ENCODE peak calls at places on chromosomes 1 and 21, in five cellular contexts. I, J, Y, Z and F are unnamed samples.

GRCh38 chr1:160205974-160206369 is 788 bp downstream of the PEA15 start:
- DNase-seq in I (peak), Y (peak), J (peak), Z (peak), F (no peak)

GRCh38 chr1:111948209-111949131 is 41.0 kb downstream of the KCND3 start:
- DNase-seq in Y (no peak), J (no peak), I (peak), Z (no peak), F (no peak)

GRCh38 chr1:46187106-46187869 is 10.9 kb downstream of the POMGNT1 start:
- DNase-seq in J (no peak), Y (no peak), I (no peak), Z (no peak), F (no peak)

GRCh38 chr1:63774617-63775417 is 1.0 kb downstream of the ROR1 start:
- DNase-seq in J (peak), Z (peak), Y (peak), I (peak), F (peak)

GRCh38 chr1:204736861-204737260 is 51.3 kb upstream of the LRRN2 start:
- DNase-seq in I (no peak), Z (no peak), J (no peak), Y (no peak), F (no peak)

GRCh38 chr1:6111571-6111970 is 65.9 kb downstream of the KCNAB2 start:
- DNase-seq in Y (no peak), Z (no peak), I (no peak), J (no peak), F (no peak)

GRCh38 chr1:203176744-203177460 is 1.3 kb upstream of the MYBPH start:
- DNase-seq in J (no peak), I (no peak), Z (peak), Y (no peak), F (no peak)

GRCh38 chr1:112060266-112060665 is 70.8 kb upstream of the KCND3 start:
- DNase-seq in Y (no peak), J (no peak), I (no peak), Z (no peak), F (no peak)

GRCh38 chr1:12615166-12615915 is 2.7 kb downstream of the DHRS3 start:
- DNase-seq in J (no peak), I (no peak), Y (no peak), Z (no peak), F (no peak)

GRCh38 chr1:217135987-217136894 is 413.0 kb upstream of the ESRRG start:
- DNase-seq in Y (no peak), J (no peak), Z (no peak), I (no peak), F (no peak)

GRCh38 chr1:53163291-53163768 is 20.9 kb upstream of the SLC1A7 start:
- DNase-seq in Z (no peak), I (no peak), Y (no peak), J (no peak), F (peak)

GRCh38 chr1:57637155-57637554 is 213.3 kb upstream of the DAB1 start:
- DNase-seq in Y (no peak), Z (no peak), I (no peak), J (peak), F (no peak)

GRCh38 chr1:210755991-210756669 is 377.8 kb downstream of the KCNH1 start:
- DNase-seq in Z (no peak), I (no peak), Y (no peak), J (no peak), F (no peak)

GRCh38 chr1:218459878-218460277 is 114.7 kb downstream of the TGFB2 start:
- DNase-seq in I (peak), Y (peak), J (peak), Z (no peak), F (no peak)

GRCh38 chr21:33011462-33011861 is 14.3 kb upstream of the OLIG2 start:
- DNase-seq in Z (no peak), I (peak), Y (peak), J (peak), F (peak)

GRCh38 chr1:228807904-228808487 is 72.7 kb downstream of the RHOU start:
- DNase-seq in Y (no peak), J (no peak), Z (no peak), I (no peak), F (no peak)

GRCh38 chr1:221606216-221606615 is 135.7 kb downstream of the DUSP10 start:
- DNase-seq in Y (no peak), I (no peak), Z (no peak), J (no peak), F (no peak)

GRCh38 chr1:46423574-46424240 is 29.6 kb downstream of the FAAH start:
- DNase-seq in Y (no peak), Z (no peak), I (no peak), J (no peak), F (no peak)

GRCh38 chr1:204261746-204262505 is 48.1 kb upstream of the GOLT1A start:
- DNase-seq in J (no peak), Y (peak), I (no peak), Z (no peak), F (no peak)

GRCh38 chr1:179743679-179744400 is 749 bp downstream of the FAM163A start:
- DNase-seq in Z (no peak), Y (no peak), J (no peak), I (no peak), F (no peak)

GRCh38 chr1:159981351-159982055 is 27.5 kb upstream of the SLAMF9 start:
- DNase-seq in J (no peak), I (no peak), Y (no peak), Z (no peak), F (peak)

DNA sequence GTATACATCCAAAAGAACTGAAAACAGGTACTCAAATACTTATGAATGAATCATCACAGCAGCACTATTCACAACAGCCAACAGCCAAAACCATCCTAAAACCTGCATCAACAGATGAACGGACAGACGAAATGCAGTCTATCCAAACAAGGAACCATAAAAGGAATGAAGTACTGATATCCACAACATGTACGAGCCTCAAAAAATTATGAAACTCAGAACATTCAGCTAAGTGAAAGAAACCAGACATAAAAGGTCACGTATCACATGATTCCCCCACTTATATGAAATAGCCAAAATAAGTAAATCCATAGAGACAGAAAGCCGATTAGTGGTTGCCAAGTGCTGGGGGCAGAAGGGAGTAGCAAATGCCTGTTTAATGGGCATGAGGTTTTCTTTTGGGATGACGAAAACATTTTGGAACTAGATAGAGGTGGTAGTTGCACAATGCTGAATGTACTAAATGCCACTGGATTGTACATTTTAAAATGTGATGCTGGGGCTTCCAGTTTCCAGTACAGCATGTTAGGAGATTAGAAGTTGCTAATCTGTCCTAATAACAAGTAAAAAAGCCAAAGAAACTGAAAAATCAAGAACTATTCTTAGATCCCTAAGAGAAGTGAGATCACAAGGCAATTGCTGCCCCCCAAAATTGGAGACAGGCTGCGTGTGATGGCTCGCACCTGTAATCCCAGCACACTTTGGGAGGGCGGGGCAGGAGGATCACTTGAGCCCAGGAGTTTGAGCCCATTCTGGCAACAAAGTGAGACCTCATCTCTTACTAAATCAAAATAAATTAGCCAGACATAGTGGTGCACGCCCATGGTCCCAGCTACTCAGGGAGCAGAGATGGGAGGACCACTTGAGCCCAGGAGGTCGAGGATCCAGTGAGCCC is 25.3 kb downstream of the CLSTN1 start:
- DNase-seq in I (no peak), Z (no peak), J (no peak), Y (no peak), F (no peak)
- H3K4me3 ChIP-seq in I (no peak), Z (no peak), J (no peak), Y (no peak), F (peak)

DNA sequence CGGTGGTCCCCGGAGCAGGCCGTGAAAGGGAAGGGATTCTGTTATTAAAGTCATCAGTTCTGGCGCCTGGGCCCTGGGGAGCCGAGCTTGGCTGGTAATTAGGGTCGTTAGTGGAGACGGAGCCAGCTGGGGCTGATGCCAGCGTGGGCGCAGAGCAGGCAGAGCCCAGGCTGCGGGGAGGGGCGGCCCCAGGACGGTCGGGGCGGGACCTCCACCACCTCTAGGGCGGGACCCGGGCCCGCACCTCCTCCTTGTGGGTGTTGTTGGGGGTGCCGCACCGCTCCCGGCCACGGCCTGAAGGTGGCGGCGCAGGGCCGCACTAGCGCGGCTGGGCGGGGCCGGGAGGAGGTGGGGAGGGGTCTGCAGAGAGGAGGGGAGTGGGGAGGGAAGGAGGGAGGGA is 470.6 kb downstream of the PTPRU start:
- DNase-seq in Z (no peak), I (no peak), J (no peak), Y (peak), F (no peak)
- H3K4me3 ChIP-seq in Z (no peak), I (no peak), J (peak), Y (no peak), F (peak)

GRCh38 chr1:997728-998050 is 2.2 kb downstream of the HES4 start:
- DNase-seq in Z (no peak), J (no peak), Y (no peak), I (no peak), F (no peak)

GRCh38 chr1:996851-997727 is 2.8 kb downstream of the HES4 start:
- DNase-seq in Y (no peak), J (no peak), I (no peak), Z (peak), F (no peak)

GRCh38 chr1:998905-999796 is 746 bp downstream of the HES4 start:
- DNase-seq in Z (peak), J (no peak), I (peak), Y (peak), F (no peak)

GRCh38 chr1:999797-1000356 is at the start of gene HES4:
- DNase-seq in Y (peak), I (peak), Z (peak), J (peak), F (peak)

DNA sequence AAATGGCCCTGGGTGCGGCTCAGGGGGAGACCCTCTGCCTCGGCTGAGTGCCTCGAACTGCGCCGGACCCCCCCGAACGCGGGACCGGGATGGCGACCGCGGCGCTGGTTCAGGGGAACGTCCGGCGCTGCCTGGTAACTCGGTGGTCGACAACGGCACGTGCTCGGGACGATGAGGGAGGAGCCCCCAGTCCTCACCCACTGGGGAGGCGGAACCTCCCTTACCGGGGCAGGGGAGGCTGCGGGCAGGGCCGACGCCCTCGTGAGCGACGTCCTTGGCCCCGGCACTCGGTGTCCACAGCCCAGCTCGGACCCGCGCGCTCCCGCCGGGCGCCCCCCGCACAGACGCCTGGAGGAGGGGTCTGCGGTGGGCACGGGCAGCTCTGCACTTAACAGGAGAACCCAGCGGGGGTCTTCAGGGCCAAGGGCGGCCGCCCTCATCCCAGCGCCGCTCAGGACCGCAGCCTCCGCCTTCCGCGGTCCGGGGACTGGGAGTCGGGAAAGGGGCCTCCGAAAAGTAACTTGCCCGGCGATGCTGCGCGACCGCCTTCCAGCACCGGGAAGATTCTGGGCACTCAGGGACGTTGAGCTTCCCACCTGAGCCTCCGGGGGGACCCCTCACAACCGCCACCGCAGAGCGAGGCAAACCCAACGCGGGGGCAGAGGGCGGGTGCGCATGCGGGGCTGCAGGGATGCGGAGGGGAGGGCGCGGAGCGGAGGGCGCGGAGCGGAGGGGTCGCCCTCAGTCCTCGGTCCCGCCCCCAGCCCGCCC is 1.7 kb downstream of the HES4 start:
- DNase-seq in Y (no peak), J (no peak), I (no peak), Z (peak), F (no peak)
- H3K4me3 ChIP-seq in Y (no peak), J (peak), I (no peak), Z (peak), F (peak)

DNA sequence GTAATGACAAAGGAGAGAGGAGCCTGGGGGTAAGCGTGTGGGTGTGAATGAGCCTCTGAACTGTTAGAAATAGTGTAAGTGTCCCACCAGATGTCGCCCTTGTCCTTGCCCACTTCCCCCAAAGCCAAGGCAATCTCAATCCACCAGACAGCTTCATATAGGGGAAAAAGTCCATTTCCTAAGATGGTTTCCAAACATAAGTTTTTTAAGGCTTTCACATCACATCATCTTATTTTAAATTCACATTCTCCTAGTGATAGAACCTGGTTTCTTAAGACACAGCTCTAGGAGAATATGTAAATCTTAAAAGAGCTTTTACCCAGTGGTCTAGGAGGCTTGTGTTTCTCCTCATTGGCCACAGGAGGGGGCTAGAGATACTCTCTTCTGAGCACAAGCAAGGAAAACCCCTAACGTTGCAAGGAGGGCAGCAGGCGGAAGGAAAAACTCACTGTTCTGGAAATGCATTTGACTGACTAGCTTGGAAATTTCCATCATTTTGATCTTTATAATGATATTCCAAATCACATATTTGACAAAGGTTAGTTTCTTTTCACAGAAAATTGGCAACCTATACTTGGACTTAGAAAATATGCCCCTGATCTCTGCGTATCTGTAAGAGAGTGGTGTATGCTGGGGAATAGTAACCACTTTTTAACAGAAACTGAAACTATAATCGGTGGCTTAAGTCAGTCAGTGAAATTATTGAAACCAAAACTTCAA is 51.9 kb upstream of the LPAR3 start:
- DNase-seq in I (peak), J (peak), Z (no peak), Y (peak), F (no peak)
- H3K4me3 ChIP-seq in I (no peak), J (peak), Z (peak), Y (peak), F (peak)

GRCh38 chr1:235074335-235075120 is 54.1 kb downstream of the TOMM20 start:
- DNase-seq in Y (peak), Z (peak), J (peak), I (no peak), F (no peak)

GRCh38 chr1:235075955-235076308 is 52.7 kb downstream of the TOMM20 start:
- DNase-seq in I (no peak), J (no peak), Z (no peak), Y (no peak), F (no peak)

GRCh38 chr1:235073968-235074334 is 54.7 kb downstream of the TOMM20 start:
- DNase-seq in I (no peak), Z (peak), J (no peak), Y (no peak), F (no peak)

GRCh38 chr1:235076504-235077162 is 52.0 kb downstream of the TOMM20 start:
- DNase-seq in Z (no peak), J (no peak), Y (no peak), I (no peak), F (no peak)

DNA sequence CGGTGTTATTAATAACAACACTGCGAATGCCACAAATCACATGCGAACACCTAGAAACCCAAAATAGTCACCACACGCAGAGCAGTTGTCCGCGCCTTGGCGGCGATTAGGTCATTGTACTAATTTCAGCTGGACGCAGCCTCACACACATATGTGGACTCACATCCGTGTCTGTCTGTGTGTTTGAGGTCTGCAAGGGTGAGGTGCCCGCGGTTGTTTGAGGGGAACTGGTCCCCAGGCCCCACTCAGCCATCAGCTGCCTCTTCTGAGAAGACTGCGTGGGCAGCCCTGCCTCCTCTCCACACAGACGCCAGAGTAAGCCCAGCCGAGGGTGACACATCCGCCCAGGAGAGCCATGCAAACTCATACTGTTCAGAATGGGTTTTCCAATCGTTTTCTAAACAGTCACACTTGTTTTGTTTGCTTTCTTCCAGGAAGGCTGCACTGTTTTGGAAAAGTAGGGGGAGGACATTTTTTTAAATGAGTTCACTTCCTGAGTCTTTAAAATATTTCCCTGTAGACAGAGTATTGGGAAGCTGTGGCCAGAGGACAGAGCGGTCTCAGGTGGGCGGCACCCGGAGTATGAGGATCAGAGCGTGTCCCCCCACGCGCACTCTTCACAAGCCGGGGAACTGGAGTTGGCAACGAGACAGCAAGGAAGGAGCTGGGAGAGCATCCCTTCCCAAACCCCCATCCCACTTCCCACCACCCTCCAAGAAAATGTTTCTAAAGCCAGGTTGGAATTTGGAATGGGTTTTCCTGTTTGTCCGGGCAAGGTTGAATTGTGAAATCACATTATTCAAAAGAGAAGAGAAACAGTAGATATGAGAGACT is 53.3 kb downstream of the TOMM20 start:
- DNase-seq in Y (peak), J (peak), I (peak), Z (peak), F (peak)
- H3K4me3 ChIP-seq in Y (no peak), J (peak), I (no peak), Z (peak), F (peak)

GRCh38 chr21:26124421-26124833 is 46.1 kb downstream of the APP start:
- DNase-seq in J (peak), Y (peak), Z (no peak), I (no peak), F (no peak)

GRCh38 chr21:26123012-26123411 is 47.6 kb downstream of the APP start:
- DNase-seq in Z (no peak), Y (no peak), J (no peak), I (no peak), F (no peak)

GRCh38 chr21:26125433-26126167 is 45.0 kb downstream of the APP start:
- DNase-seq in Z (no peak), I (no peak), Y (no peak), J (no peak), F (no peak)

GRCh38 chr21:26126168-26126553 is 44.4 kb downstream of the APP start:
- DNase-seq in Z (no peak), I (no peak), J (no peak), Y (no peak), F (no peak)

DNA sequence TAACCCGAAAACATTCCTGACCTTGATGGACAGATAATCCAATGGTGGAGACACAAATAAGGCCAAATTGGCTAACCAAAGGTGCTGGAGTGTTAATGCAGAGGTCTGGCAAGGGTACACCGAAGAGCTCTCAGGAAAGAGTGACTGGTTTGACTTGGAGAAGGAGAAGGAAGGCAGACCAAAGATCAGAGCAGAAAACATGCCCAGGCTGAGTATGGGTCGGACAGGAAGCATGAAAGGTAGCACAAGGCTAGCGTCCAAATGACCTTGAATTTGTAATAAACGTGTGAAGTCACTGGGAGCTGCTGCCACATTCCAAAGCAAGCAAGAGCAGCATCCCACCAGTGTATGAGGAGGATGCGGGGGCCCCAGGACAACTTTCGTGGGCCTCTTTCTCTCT is 45.7 kb downstream of the APP start:
- DNase-seq in Y (no peak), Z (no peak), J (no peak), I (no peak), F (no peak)
- H3K4me3 ChIP-seq in Y (no peak), Z (no peak), J (no peak), I (no peak), F (peak)